ENCODE peak calls at places on chromosomes 13 and 19, in five cellular contexts. G, A, W, T and Q are unnamed samples.

GRCh38 chr19:45166723-45167252 is 6.0 kb upstream of the NKPD1 start:
- DNase-seq in G (no peak), A (no peak), T (no peak), W (no peak), Q (no peak)

GRCh38 chr13:66700336-66700735 is 529.8 kb downstream of the PCDH9 start:
- DNase-seq in W (peak; percentile 44), T (no peak), G (no peak), A (no peak), Q (no peak)

GRCh38 chr13:98976941-98977340 is 923 bp downstream of the DOCK9 start:
- DNase-seq in A (no peak), T (peak; percentile 37), W (peak; percentile 22), G (no peak), Q (no peak)

GRCh38 chr13:20616059-20616797 is 49.3 kb downstream of the IFT88 start:
- DNase-seq in G (no peak), A (no peak), T (peak; percentile 75), W (no peak), Q (peak; percentile 36)

GRCh38 chr13:87331178-87331577 is 340.0 kb upstream of the SLITRK5 start:
- DNase-seq in T (no peak), A (no peak), G (peak; percentile 29), W (no peak), Q (no peak)

GRCh38 chr13:28636677-28637317 is 22.1 kb upstream of the POMP start:
- DNase-seq in A (peak; percentile 67), W (no peak), G (no peak), T (peak; percentile 75), Q (no peak)

GRCh38 chr13:110914293-110915056 is 394 bp downstream of the ANKRD10 start:
- DNase-seq in W (peak; percentile 62), T (peak; percentile 71), G (peak; percentile 91), A (peak; percentile 77), Q (no peak)

GRCh38 chr13:99640260-99640659 is 139.0 kb downstream of the TM9SF2 start:
- DNase-seq in A (no peak), W (no peak), G (no peak), T (no peak), Q (no peak)

GRCh38 chr13:47945738-47946137 is 55.3 kb downstream of the SUCLA2 start:
- DNase-seq in A (no peak), T (peak; percentile 49), W (no peak), G (no peak), Q (peak; percentile 38)

GRCh38 chr13:91664036-91664435 is 265.6 kb downstream of the GPC5 start:
- DNase-seq in W (no peak), T (no peak), G (no peak), A (no peak), Q (peak; percentile 35)

GRCh38 chr19:48445256-48445605 is 552 bp upstream of the GRWD1 start:
- DNase-seq in G (no peak), A (no peak), T (peak; percentile 96), W (no peak), Q (no peak)

GRCh38 chr13:113402471-113403254 is 38.7 kb upstream of the GRTP1 start:
- DNase-seq in A (no peak), T (no peak), G (no peak), W (no peak), Q (no peak)

GRCh38 chr13:59728896-59729545 is 434.7 kb downstream of the DIAPH3 start:
- DNase-seq in T (no peak), A (no peak), W (no peak), G (no peak), Q (no peak)

GRCh38 chr19:35030257-35031071 is at the start of gene SCN1B:
- DNase-seq in A (peak; percentile 77), T (peak; percentile 37), W (no peak), G (peak; percentile 74), Q (no peak)

GRCh38 chr19:50722248-50723013 is 733 bp upstream of the CLEC11A start:
- DNase-seq in W (no peak), G (no peak), A (no peak), T (no peak), Q (no peak)

GRCh38 chr13:45361596-45362206 is 20.7 kb upstream of the TPT1 start:
- DNase-seq in W (no peak), T (peak; percentile 61), G (no peak), A (no peak), Q (peak; percentile 23)

GRCh38 chr13:40172878-40173277 is 493.6 kb downstream of the FOXO1 start:
- DNase-seq in A (no peak), G (no peak), T (no peak), W (no peak), Q (no peak)

GRCh38 chr19:4566402-4567051 is 7.0 kb upstream of the SEMA6B start:
- DNase-seq in T (no peak), A (no peak), W (no peak), G (no peak), Q (no peak)

GRCh38 chr13:40438022-40438692 is 228.3 kb downstream of the FOXO1 start:
- DNase-seq in G (no peak), W (no peak), A (no peak), T (peak; percentile 16), Q (no peak)

GRCh38 chr13:48775285-48775684 is 121.6 kb downstream of the CYSLTR2 start:
- DNase-seq in G (no peak), A (no peak), T (no peak), W (no peak), Q (no peak)

GRCh38 chr13:97574926-97575325 is 141.0 kb downstream of the RAP2A start:
- DNase-seq in W (no peak), A (no peak), T (peak; percentile 40), G (peak; percentile 24), Q (no peak)